ENCODE peak calls at places on chromosome 22, in ten cellular contexts. K is heart left ventricle; O is amygdala; Q is HuH-7.5; S is activated CD4-positive, alpha-beta T cell treated with anti-CD3 and anti-CD28 coated beads, Interleukin-2, amount 50 U/mL, for 1 hour; R is M059J; B is LoVo; T is T-helper 2 cell; A is astrocyte; D is NCI-H1417. N is an unnamed sample.

GRCh38 chr22:49040111-49040510 is 787.6 kb downstream of the BRD1 start:
- DNase-seq in K (no peak), O (no peak), Q (no peak), S (no peak), R (no peak), B (no peak), T (no peak), A (no peak), D (no peak), N (no peak)

GRCh38 chr22:24518228-24518627 is 23.1 kb downstream of the UPB1 start:
- DNase-seq in K (no peak), O (no peak), Q (no peak), S (no peak), R (no peak), B (no peak), T (no peak), A (no peak), D (no peak), N (no peak)

GRCh38 chr22:38144025-38144405 is 33.5 kb upstream of the BAIAP2L2 start:
- DNase-seq in K (no peak), O (no peak), Q (no peak), S (no peak), R (peak; percentile 30), B (no peak), T (no peak), A (no peak), D (peak; percentile 4), N (peak; percentile 25)

GRCh38 chr22:42273855-42274451 is 3.5 kb upstream of the TCF20 start:
- DNase-seq in K (no peak), O (no peak), Q (no peak), S (no peak), R (no peak), B (no peak), T (no peak), A (no peak), D (peak; percentile 60), N (no peak)

GRCh38 chr22:30047364-30047738 is 32.9 kb upstream of the HORMAD2 start:
- DNase-seq in K (no peak), O (no peak), Q (no peak), S (peak; percentile 24), R (peak; percentile 22), B (no peak), T (peak; percentile 19), A (no peak), D (no peak), N (no peak)

GRCh38 chr22:19966908-19967750 is 25.5 kb upstream of the TXNRD2 start:
- DNase-seq in K (no peak), O (no peak), Q (no peak), S (no peak), R (no peak), B (no peak), T (no peak), A (no peak), D (no peak), N (no peak)

GRCh38 chr22:38873469-38874411 is 1.7 kb upstream of the CBX6 start:
- DNase-seq in K (no peak), O (no peak), Q (no peak), S (peak; percentile 46), R (peak; percentile 18), B (no peak), T (peak; percentile 46), A (no peak), D (peak; percentile 93), N (no peak)

GRCh38 chr22:40243891-40244290 is 66.2 kb downstream of the TNRC6B start:
- DNase-seq in K (no peak), O (no peak), Q (no peak), S (no peak), R (no peak), B (no peak), T (peak; percentile 32), A (no peak), D (no peak), N (no peak)

GRCh38 chr22:35131423-35132050 is 65.6 kb downstream of the ISX start:
- DNase-seq in K (no peak), O (no peak), Q (no peak), S (no peak), R (no peak), B (no peak), T (no peak), A (no peak), D (no peak), N (no peak)

GRCh38 chr22:29012923-29013322 is 48.7 kb downstream of the C22orf31 start:
- DNase-seq in K (no peak), O (no peak), Q (no peak), S (no peak), R (no peak), B (no peak), T (no peak), A (peak; percentile 10), D (no peak), N (no peak)

GRCh38 chr22:34709641-34710040 is 356.3 kb upstream of the ISX start:
- DNase-seq in K (no peak), O (no peak), Q (no peak), S (no peak), R (peak; percentile 80), B (no peak), T (no peak), A (no peak), D (no peak), N (no peak)

GRCh38 chr22:40182231-40182835 is 4.6 kb downstream of the TNRC6B start:
- DNase-seq in K (no peak), O (no peak), Q (no peak), S (no peak), R (no peak), B (no peak), T (no peak), A (peak; percentile 40), D (no peak), N (no peak)

GRCh38 chr22:24180316-24181087 is 785 bp upstream of the SUSD2 start:
- DNase-seq in K (no peak), O (no peak), Q (no peak), S (no peak), R (no peak), B (no peak), T (no peak), A (no peak), D (no peak), N (no peak)

GRCh38 chr22:19454156-19454555 is 6.6 kb upstream of the C22orf39 start:
- DNase-seq in K (no peak), O (no peak), Q (no peak), S (no peak), R (no peak), B (no peak), T (no peak), A (no peak), D (no peak), N (no peak)

GRCh38 chr22:22746963-22747933 is 102.8 kb downstream of the GGTLC2 start:
- DNase-seq in K (no peak), O (no peak), Q (no peak), S (no peak), R (no peak), B (no peak), T (no peak), A (no peak), D (no peak), N (no peak)

GRCh38 chr22:20051927-20052308 is 28.1 kb upstream of the DGCR8 start:
- DNase-seq in K (no peak), O (no peak), Q (no peak), S (no peak), R (no peak), B (no peak), T (no peak), A (no peak), D (no peak), N (no peak)

GRCh38 chr22:25935266-25936058 is 193.5 kb downstream of the MYO18B start:
- DNase-seq in K (no peak), O (no peak), Q (no peak), S (no peak), R (no peak), B (no peak), T (no peak), A (no peak), D (no peak), N (no peak)

GRCh38 chr22:41664490-41664889 is 24.2 kb downstream of the SNU13 start:
- DNase-seq in K (no peak), O (no peak), Q (no peak), S (no peak), R (peak; percentile 64), B (no peak), T (no peak), A (no peak), D (no peak), N (no peak)

GRCh38 chr22:26592368-26593015 is 2.6 kb upstream of the TPST2 start:
- DNase-seq in K (no peak), O (no peak), Q (no peak), S (peak; percentile 18), R (no peak), B (no peak), T (peak; percentile 79), A (no peak), D (peak; percentile 17), N (no peak)

GRCh38 chr22:19974233-19974861 is 32.7 kb upstream of the TXNRD2 start:
- DNase-seq in K (no peak), O (no peak), Q (peak; percentile 64), S (no peak), R (peak; percentile 14), B (no peak), T (no peak), A (peak; percentile 69), D (peak; percentile 95), N (peak; percentile 57)

GRCh38 chr22:37930952-37931440 is 22.4 kb downstream of the C22orf23 start:
- DNase-seq in K (no peak), O (no peak), Q (no peak), S (no peak), R (no peak), B (no peak), T (no peak), A (no peak), D (no peak), N (no peak)

GRCh38 chr22:38346506-38346905 is 29.3 kb upstream of the CSNK1E start:
- DNase-seq in K (no peak), O (no peak), Q (no peak), S (no peak), R (no peak), B (no peak), T (no peak), A (no peak), D (no peak), N (no peak)

GRCh38 chr22:24992946-24993345 is 40.4 kb downstream of the KIAA1671 start:
- DNase-seq in K (no peak), O (no peak), Q (no peak), S (no peak), R (no peak), B (no peak), T (no peak), A (no peak), D (no peak), N (no peak)

GRCh38 chr22:21760640-21761039 is 25.0 kb upstream of the YPEL1 start:
- DNase-seq in K (no peak), O (no peak), Q (no peak), S (no peak), R (peak; percentile 67), B (no peak), T (peak; percentile 27), A (peak; percentile 88), D (peak; percentile 10), N (no peak)

GRCh38 chr22:19886605-19887250 is 32.1 kb upstream of the GNB1L start:
- DNase-seq in K (no peak), O (no peak), Q (no peak), S (peak; percentile 49), R (peak; percentile 36), B (no peak), T (no peak), A (peak; percentile 68), D (no peak), N (no peak)

GRCh38 chr22:20836987-20837823 is 21.4 kb downstream of the PI4KA start:
- DNase-seq in K (no peak), O (no peak), Q (no peak), S (no peak), R (no peak), B (no peak), T (no peak), A (no peak), D (no peak), N (no peak)

GRCh38 chr22:48432721-48433518 is 1394.8 kb downstream of the BRD1 start:
- DNase-seq in K (no peak), O (no peak), Q (no peak), S (no peak), R (no peak), B (no peak), T (no peak), A (no peak), D (no peak), N (no peak)

GRCh38 chr22:36279219-36279666 is 26.3 kb downstream of the APOL1 start:
- DNase-seq in K (no peak), O (no peak), Q (peak; percentile 62), S (no peak), R (no peak), B (no peak), T (no peak), A (no peak), D (no peak), N (no peak)

N was measured in A549.